ENCODE peak calls at places on chromosomes 11 and 22, in six cellular contexts. D is IMR-90, V is neuronal stem cell, M is trophoblast cell, A is mesendoderm, N is H1. K is an unnamed sample.

GRCh38 chr11:130815074-130815802 is 101.0 kb downstream of the SNX19 start:
- DNase-seq in D (no peak), V (no peak), M (no peak), A (no peak), N (no peak), K (no peak)

GRCh38 chr22:44848791-44849410 is 96.5 kb downstream of the ARHGAP8 start:
- DNase-seq in D (no peak), V (no peak), M (no peak), A (no peak), N (no peak), K (no peak)

GRCh38 chr11:64713781-64714363 is 9.1 kb downstream of the NRXN2 start:
- DNase-seq in D (no peak), V (no peak), M (no peak), A (peak; percentile 76), N (no peak), K (no peak)

GRCh38 chr11:88231894-88232482 is 56.7 kb upstream of the RAB38 start:
- DNase-seq in D (peak; percentile 40), V (peak; percentile 8), M (peak; percentile 72), A (peak; percentile 44), N (no peak), K (peak; percentile 54)

GRCh38 chr11:128894685-128895084 is 3.5 kb downstream of the KCNJ5 start:
- DNase-seq in D (no peak), V (no peak), M (no peak), A (no peak), N (no peak), K (no peak)

GRCh38 chr22:32317524-32317923 is 40.1 kb upstream of the RFPL3 start:
- DNase-seq in D (no peak), V (no peak), M (no peak), A (no peak), N (no peak), K (no peak)

GRCh38 chr11:133946541-133947297 is 10.0 kb downstream of the IGSF9B start:
- DNase-seq in D (no peak), V (no peak), M (no peak), A (no peak), N (no peak), K (no peak)

GRCh38 chr11:65651589-65652510 is 10.9 kb downstream of the RELA start:
- DNase-seq in D (peak; percentile 38), V (no peak), M (peak; percentile 89), A (no peak), N (no peak), K (peak; percentile 68)

GRCh38 chr11:95767498-95767897 is 22.1 kb downstream of the FAM76B start:
- DNase-seq in D (peak; percentile 79), V (no peak), M (peak; percentile 58), A (no peak), N (no peak), K (peak; percentile 72)

GRCh38 chr22:32951081-32951806 is 106.9 kb downstream of the SYN3 start:
- DNase-seq in D (no peak), V (no peak), M (no peak), A (peak; percentile 30), N (peak; percentile 15), K (peak; percentile 62)

GRCh38 chr11:12862761-12863469 is 146.2 kb upstream of the RASSF10 start:
- DNase-seq in D (peak; percentile 85), V (peak; percentile 78), M (peak; percentile 42), A (peak; percentile 94), N (peak; percentile 60), K (peak; percentile 93)

GRCh38 chr11:74269161-74269809 is 42.2 kb downstream of the P4HA3 start:
- DNase-seq in D (peak; percentile 90), V (no peak), M (no peak), A (no peak), N (no peak), K (no peak)

GRCh38 chr22:27409299-27409698 is 392.3 kb downstream of the MN1 start:
- DNase-seq in D (no peak), V (no peak), M (no peak), A (no peak), N (no peak), K (no peak)

GRCh38 chr11:82927264-82927880 is 25.8 kb downstream of the DDIAS start:
- DNase-seq in D (peak; percentile 64), V (peak; percentile 26), M (peak; percentile 82), A (peak; percentile 54), N (no peak), K (peak; percentile 69)

GRCh38 chr11:7575841-7576451 is 62.1 kb downstream of the PPFIBP2 start:
- DNase-seq in D (no peak), V (no peak), M (peak; percentile 67), A (peak; percentile 56), N (no peak), K (peak; percentile 54)

GRCh38 chr11:82194521-82194920 is 539.1 kb downstream of the FAM181B start:
- DNase-seq in D (no peak), V (no peak), M (no peak), A (peak; percentile 54), N (no peak), K (no peak)

GRCh38 chr22:46514592-46515207 is 22.7 kb downstream of the CELSR1 start:
- DNase-seq in D (peak; percentile 69), V (no peak), M (no peak), A (peak; percentile 70), N (no peak), K (peak; percentile 13)

GRCh38 chr11:112255075-112255739 is 5.5 kb downstream of the PLET1 start:
- DNase-seq in D (peak; percentile 88), V (no peak), M (peak; percentile 32), A (no peak), N (no peak), K (peak; percentile 90)

GRCh38 chr11:88555018-88555828 is 217.7 kb upstream of the CTSC start:
- DNase-seq in D (peak; percentile 99), V (no peak), M (peak; percentile 12), A (peak; percentile 22), N (no peak), K (peak; percentile 98)

GRCh38 chr11:17591293-17591692 is 44.2 kb downstream of the OTOG start:
- DNase-seq in D (no peak), V (no peak), M (no peak), A (no peak), N (no peak), K (no peak)

GRCh38 chr22:25021409-25021808 is 68.9 kb downstream of the KIAA1671 start:
- DNase-seq in D (no peak), V (no peak), M (no peak), A (no peak), N (no peak), K (no peak)

GRCh38 chr22:43740587-43741270 is 71.4 kb downstream of the EFCAB6 start:
- DNase-seq in D (no peak), V (no peak), M (no peak), A (no peak), N (no peak), K (no peak)

GRCh38 chr22:50577987-50578775 is at the start of gene CPT1B:
- DNase-seq in D (peak; percentile 26), V (no peak), M (peak; percentile 30), A (no peak), N (no peak), K (peak; percentile 10)

GRCh38 chr22:50578776-50579310 is 616 bp upstream of the CPT1B start:
- DNase-seq in D (no peak), V (no peak), M (no peak), A (no peak), N (no peak), K (no peak)

GRCh38 chr22:50576806-50577696 is 1.2 kb downstream of the CPT1B start:
- DNase-seq in D (no peak), V (no peak), M (no peak), A (no peak), N (no peak), K (no peak)

GRCh38 chr22:50576070-50576469 is 2.2 kb downstream of the CPT1B start:
- DNase-seq in D (peak; percentile 44), V (no peak), M (peak; percentile 90), A (peak; percentile 76), N (no peak), K (peak; percentile 32)

DNA sequence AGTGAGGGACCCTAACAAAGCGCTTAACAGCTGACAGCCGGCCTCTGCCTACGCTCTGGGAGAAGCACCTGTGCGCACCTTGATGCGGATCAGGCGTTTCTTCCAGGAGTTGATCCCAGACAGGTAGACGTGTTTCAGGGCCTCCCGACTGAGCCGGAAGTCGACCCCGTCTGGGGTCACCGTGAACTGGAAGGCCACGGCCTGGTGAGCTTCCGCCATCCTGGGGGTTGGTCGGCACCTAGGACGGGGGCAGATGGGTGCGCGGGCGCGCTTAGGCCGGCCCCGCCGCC is 585 bp downstream of the CPT1B start:
- DNase-seq in D (no peak), V (no peak), M (no peak), A (no peak), N (no peak), K (no peak)
- H3K4me3 ChIP-seq in D (no peak overlapping the region), V (no peak overlapping the region), M (no peak overlapping the region), A (no peak overlapping the region), N (no peak overlapping the region), K (no peak overlapping the region)

DNA sequence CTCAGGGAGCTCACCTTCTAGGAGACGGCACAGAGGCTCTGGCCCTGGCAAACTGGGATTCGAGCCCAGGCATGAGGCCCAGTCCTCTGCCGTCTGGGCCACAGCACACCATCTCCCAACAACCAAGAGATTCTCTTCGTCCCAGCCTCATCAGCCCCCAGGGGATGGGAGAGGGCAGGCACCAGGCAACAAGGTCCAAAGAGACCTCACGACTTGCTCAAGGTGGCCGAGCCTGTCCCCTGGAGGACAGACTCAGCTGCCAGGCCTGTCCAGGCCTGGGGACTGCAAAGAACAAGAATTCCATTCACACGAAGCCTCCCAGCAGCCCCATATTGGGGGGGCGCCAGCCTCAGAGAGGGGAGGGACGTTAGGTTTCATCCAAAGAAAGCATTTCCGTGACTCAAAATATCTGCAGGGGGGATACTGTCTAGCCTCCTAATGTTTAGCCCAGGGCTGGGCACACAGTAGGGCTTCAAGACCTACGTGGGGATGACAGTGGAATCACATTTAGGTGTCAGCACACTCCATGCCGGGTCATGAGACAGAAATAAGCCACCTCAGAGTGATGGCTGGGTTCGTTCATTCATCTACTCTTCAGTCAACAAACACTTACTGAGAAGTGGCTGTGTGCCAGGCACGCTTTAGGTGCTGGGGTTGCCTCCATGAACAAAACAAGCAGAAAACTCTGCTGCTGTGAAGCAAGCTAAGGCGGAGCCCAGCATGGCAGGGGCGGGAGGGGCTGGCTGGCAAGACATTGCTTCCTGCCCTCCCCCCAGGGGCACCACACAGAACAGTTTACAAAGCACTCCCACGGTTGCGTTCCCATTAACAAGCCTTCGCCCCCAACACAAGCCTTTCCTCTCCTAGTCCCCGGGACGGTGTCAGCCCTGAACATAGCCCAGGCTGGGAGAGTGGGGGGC is 1.2 kb downstream of the CARNS1 start:
- DNase-seq in D (no peak), V (no peak), M (no peak), A (peak; percentile 28), N (no peak), K (no peak)
- H3K23ac ChIP-seq in D (no peak overlapping the region), V (peak overlapping the region; percentile 65), M (no peak overlapping the region), A (no peak overlapping the region), N (no peak overlapping the region), K (no peak overlapping the region)

GRCh38 chr22:39437836-39438704 is 18.7 kb upstream of the MGAT3 start:
- DNase-seq in D (no peak), V (no peak), M (no peak), A (no peak), N (no peak), K (no peak)
- H3K27ac ChIP-seq in D (no peak overlapping the region), V (no peak overlapping the region), M (no peak overlapping the region), A (no peak overlapping the region), N (no peak overlapping the region), K (no peak overlapping the region)

DNA sequence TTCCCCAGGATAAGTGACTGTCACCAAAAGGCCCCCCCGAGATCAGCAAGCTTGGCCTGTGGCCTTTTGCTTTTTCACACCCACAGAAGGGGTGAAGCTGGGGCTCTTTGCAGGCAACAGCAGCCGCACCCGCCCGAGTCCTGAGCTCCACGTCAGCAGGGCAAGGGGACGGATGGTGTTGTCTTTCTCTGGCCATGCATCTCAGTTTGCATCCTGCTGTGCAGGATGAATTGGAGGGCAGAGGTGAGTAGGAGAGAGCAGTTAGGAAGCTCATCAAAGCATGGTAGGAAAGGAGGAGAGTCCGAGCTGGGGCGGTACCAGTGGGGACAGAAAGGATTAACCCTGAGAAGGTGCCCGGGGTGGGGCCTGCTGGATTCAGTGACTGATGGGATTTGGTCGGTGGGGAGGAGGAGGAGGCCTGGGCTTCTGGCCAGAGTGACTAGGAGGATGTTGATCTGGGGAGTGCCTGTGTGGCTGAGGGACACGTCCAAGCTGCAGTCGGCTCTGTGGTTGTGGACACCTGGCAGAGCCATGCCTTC is 14.5 kb downstream of the FAM83F start:
- DNase-seq in D (peak; percentile 16), V (peak; percentile 83), M (no peak), A (peak; percentile 92), N (no peak), K (no peak)
- H3K4me3 ChIP-seq in D (no peak overlapping the region), V (no peak overlapping the region), M (no peak overlapping the region), A (no peak overlapping the region), N (peak overlapping the region; percentile 17), K (no peak overlapping the region)

K was measured in mesenchymal stem cell.